ENCODE peak calls at places on chromosomes 7 and 10, in four cellular contexts. G, O, A and Y are unnamed samples.

GRCh38 chr10:57657164-57657765 is 610.4 kb downstream of the IPMK start:
- DNase-seq in G (no peak), O (peak; percentile 42), A (peak; percentile 53), Y (peak; percentile 87)

GRCh38 chr7:73487486-73487885 is 34.6 kb downstream of the BAZ1B start:
- DNase-seq in G (no peak), O (no peak), A (no peak), Y (no peak)

GRCh38 chr7:41912851-41913580 is 210.1 kb upstream of the INHBA start:
- DNase-seq in G (no peak), O (no peak), A (no peak), Y (no peak)

GRCh38 chr10:13219685-13220670 is 14.2 kb downstream of the UCMA start:
- DNase-seq in G (peak; percentile 5), O (peak; percentile 44), A (peak; percentile 48), Y (peak; percentile 84)

GRCh38 chr7:36006656-36007229 is 146.3 kb upstream of the EEPD1 start:
- DNase-seq in G (no peak), O (no peak), A (no peak), Y (no peak)

GRCh38 chr10:117503170-117503885 is 39.2 kb upstream of the EMX2 start:
- DNase-seq in G (no peak), O (no peak), A (no peak), Y (no peak)

GRCh38 chr7:117281562-117281961 is 41.3 kb downstream of the WNT2 start:
- DNase-seq in G (no peak), O (no peak), A (no peak), Y (no peak)

GRCh38 chr7:158102897-158103296 is 484.7 kb downstream of the PTPRN2 start:
- DNase-seq in G (no peak), O (no peak), A (no peak), Y (no peak)

GRCh38 chr7:42926204-42926603 is 5.8 kb downstream of the PSMA2 start:
- DNase-seq in G (no peak), O (no peak), A (no peak), Y (no peak)

GRCh38 chr7:74372511-74373111 is 81.1 kb upstream of the GTF2IRD1 start:
- DNase-seq in G (no peak), O (no peak), A (no peak), Y (peak; percentile 62)

GRCh38 chr10:91247360-91248111 is 27.1 kb downstream of the PCGF5 start:
- DNase-seq in G (no peak), O (no peak), A (no peak), Y (peak; percentile 28)

GRCh38 chr10:84329094-84329611 is 764 bp downstream of the CCSER2 start:
- DNase-seq in G (no peak), O (peak; percentile 30), A (peak; percentile 47), Y (peak; percentile 60)

GRCh38 chr10:43781480-43782361 is 133.0 kb upstream of the ZNF32 start:
- DNase-seq in G (peak; percentile 13), O (peak; percentile 3), A (peak; percentile 6), Y (no peak)

GRCh38 chr7:133945497-133945896 is 181.6 kb upstream of the LRGUK start:
- DNase-seq in G (no peak), O (no peak), A (no peak), Y (no peak)

GRCh38 chr10:110447886-110448285 is 49.8 kb upstream of the DUSP5 start:
- DNase-seq in G (no peak), O (no peak), A (no peak), Y (no peak)
- H2AFZ ChIP-seq in G (no peak overlapping the region), O (peak overlapping the region; percentile 55), A (no peak overlapping the region), Y (no peak overlapping the region)

GRCh38 chr7:31126976-31127375 is 74.9 kb downstream of the ADCYAP1R1 start:
- DNase-seq in G (no peak), O (no peak), A (no peak), Y (no peak)
- TF ChIP-seq JUNB in G (no peak), O (no peak), A (no peak), Y (no peak)

GRCh38 chr10:1662361-1663025 is 74.8 kb downstream of the ADARB2 start:
- DNase-seq in G (no peak), O (no peak), A (no peak), Y (no peak)
- H2AFZ ChIP-seq in G (peak overlapping the region; percentile 35), O (no peak overlapping the region), A (no peak overlapping the region), Y (no peak overlapping the region)

GRCh38 chr10:25263931-25264330 is 89.1 kb downstream of the GPR158 start:
- DNase-seq in G (no peak), O (no peak), A (no peak), Y (no peak)

GRCh38 chr10:25261110-25261509 is 86.3 kb downstream of the GPR158 start:
- DNase-seq in G (no peak), O (no peak), A (no peak), Y (no peak)

GRCh38 chr10:25257646-25258045 is 82.8 kb downstream of the GPR158 start:
- DNase-seq in G (no peak), O (no peak), A (no peak), Y (peak; percentile 1)

GRCh38 chr10:25261571-25261970 is 86.8 kb downstream of the GPR158 start:
- DNase-seq in G (no peak), O (no peak), A (no peak), Y (no peak)
- TF ChIP-seq JUNB in G (no peak), O (no peak), A (no peak), Y (no peak)

DNA sequence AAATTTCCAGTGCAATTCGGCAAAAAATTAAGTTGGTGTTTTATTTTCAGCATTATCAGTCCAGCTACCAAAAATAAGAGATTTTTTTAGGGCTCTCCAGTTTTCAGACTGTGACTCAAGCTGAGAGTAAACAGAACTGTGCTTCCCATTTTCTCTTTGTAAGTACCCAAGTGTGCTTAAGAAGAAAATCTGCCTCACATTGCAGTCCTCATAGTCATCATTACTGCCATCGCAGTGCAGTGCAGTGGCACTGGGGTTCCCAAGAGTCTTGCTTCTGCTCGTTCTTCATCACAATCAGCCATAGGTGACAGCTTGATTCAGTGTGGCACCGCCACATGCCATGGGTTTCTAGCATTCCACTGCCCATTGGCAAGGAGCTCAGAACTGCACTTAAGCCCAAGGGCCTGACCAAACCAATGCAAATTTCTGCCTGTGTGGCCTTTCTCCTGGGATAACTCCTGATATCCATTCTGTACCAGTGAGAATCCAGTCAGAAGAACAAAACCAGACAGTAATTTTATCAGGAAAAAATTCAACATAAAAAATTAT is 25.6 kb upstream of the ERCC6 start:
- DNase-seq in G (no peak), O (no peak), A (no peak), Y (no peak)
- H2AFZ ChIP-seq in G (no peak overlapping the region), O (no peak overlapping the region), A (no peak overlapping the region), Y (no peak overlapping the region)